ENCODE peak calls at places on chromosomes 1 and 21, in seven cellular contexts. K, D, C, J, G, I and M are unnamed samples.

GRCh38 chr1:89306273-89306672 is 33.6 kb upstream of the GBP5 start:
- DNase-seq in I (no peak), C (no peak), D (no peak), J (no peak), G (no peak), K (no peak), M (no peak)

GRCh38 chr1:218347316-218347712 is 2.2 kb downstream of the TGFB2 start:
- DNase-seq in I (peak), D (peak), G (no peak), C (no peak), J (peak), K (no peak), M (no peak)

GRCh38 chr1:67347688-67348472 is 40.2 kb downstream of the IL12RB2 start:
- DNase-seq in C (no peak), J (peak), G (peak), I (peak), K (no peak), D (peak), M (peak)

GRCh38 chr21:39060485-39061099 is 122.7 kb downstream of the PSMG1 start:
- DNase-seq in C (no peak), D (no peak), G (no peak), J (no peak), K (no peak), I (no peak), M (no peak)

GRCh38 chr1:51321924-51322280 is 8.5 kb downstream of the TTC39A start:
- DNase-seq in K (no peak), C (no peak), I (no peak), J (no peak), D (no peak), G (no peak), M (no peak)

GRCh38 chr1:16204634-16205332 is 7.7 kb downstream of the ARHGEF19 start:
- DNase-seq in G (no peak), K (peak), I (no peak), D (no peak), C (no peak), J (peak), M (peak)

GRCh38 chr1:228944241-228944741 is 209.0 kb downstream of the RHOU start:
- DNase-seq in D (no peak), G (no peak), J (no peak), I (no peak), K (no peak), C (no peak), M (no peak)

GRCh38 chr1:1966086-1966740 is 37.4 kb downstream of the CFAP74 start:
- DNase-seq in C (no peak), G (no peak), I (no peak), D (no peak), K (no peak), J (no peak), M (no peak)

GRCh38 chr1:161215079-161215478 is at the start of gene FCER1G:
- DNase-seq in D (no peak), J (no peak), I (no peak), C (no peak), K (no peak), G (no peak), M (no peak)

GRCh38 chr1:156212130-156212529 is 677 bp upstream of the PMF1 start:
- DNase-seq in J (no peak), I (no peak), D (no peak), G (no peak), K (no peak), C (no peak), M (no peak)

GRCh38 chr1:236975461-236975860 is 28.8 kb downstream of the MT1HL1 start:
- DNase-seq in J (no peak), D (no peak), K (no peak), I (no peak), C (no peak), G (no peak), M (no peak)

GRCh38 chr1:61182049-61182448 is 99.7 kb downstream of the NFIA start:
- DNase-seq in K (no peak), C (no peak), I (peak), G (no peak), J (no peak), D (peak), M (no peak)

GRCh38 chr1:29084196-29084521 is 39.5 kb downstream of the TMEM200B start:
- DNase-seq in D (no peak), G (no peak), C (no peak), K (no peak), I (no peak), J (no peak), M (no peak)

GRCh38 chr1:207115269-207115668 is 11.2 kb downstream of the C4BPA start:
- DNase-seq in I (peak), G (no peak), K (no peak), J (no peak), C (no peak), D (no peak), M (no peak)

GRCh38 chr1:85109475-85109874 is 61.2 kb upstream of the MCOLN3 start:
- DNase-seq in D (peak), J (peak), K (peak), I (peak), C (peak), G (peak), M (peak)

GRCh38 chr1:41329662-41330587 is 31.3 kb upstream of the FOXO6 start:
- DNase-seq in J (no peak), D (no peak), G (no peak), I (no peak), C (no peak), K (no peak), M (no peak)

GRCh38 chr1:87478231-87478630 is 149.6 kb downstream of the LMO4 start:
- DNase-seq in J (peak), G (no peak), I (peak), D (no peak), K (no peak), C (no peak), M (peak)

GRCh38 chr1:167083066-167083682 is 7.0 kb downstream of the GPA33 start:
- DNase-seq in I (no peak), J (no peak), C (no peak), G (no peak), D (no peak), K (no peak), M (no peak)

GRCh38 chr21:29465528-29465927 is 166.8 kb downstream of the BACH1 start:
- DNase-seq in D (no peak), I (no peak), K (no peak), J (no peak), C (no peak), G (no peak), M (no peak)

GRCh38 chr1:67261646-67262045 is 46.0 kb upstream of the IL12RB2 start:
- DNase-seq in K (no peak), G (no peak), I (no peak), J (peak), D (no peak), C (no peak), M (no peak)

GRCh38 chr1:226892534-226892895 is 22.1 kb downstream of the PSEN2 start:
- DNase-seq in G (no peak), C (no peak), D (no peak), K (no peak), J (no peak), I (no peak), M (no peak)

GRCh38 chr1:59057211-59057694 is 239.6 kb upstream of the FGGY start:
- DNase-seq in G (no peak), C (peak), D (peak), J (peak), I (peak), K (no peak), M (peak)

GRCh38 chr1:180946056-180946455 is 33.4 kb downstream of the KIAA1614 start:
- DNase-seq in K (no peak), G (no peak), I (no peak), J (no peak), D (no peak), C (no peak), M (no peak)

GRCh38 chr1:180947901-180948311 is 35.2 kb downstream of the KIAA1614 start:
- DNase-seq in K (no peak), I (no peak), J (no peak), G (no peak), D (no peak), C (no peak), M (no peak)

GRCh38 chr1:180945551-180945950 is 32.9 kb downstream of the KIAA1614 start:
- DNase-seq in C (no peak), K (no peak), I (no peak), J (no peak), G (no peak), D (no peak), M (no peak)

GRCh38 chr1:180946537-180947507 is 34.1 kb downstream of the KIAA1614 start:
- DNase-seq in C (no peak), J (peak), I (no peak), K (no peak), D (no peak), G (no peak), M (no peak)

DNA sequence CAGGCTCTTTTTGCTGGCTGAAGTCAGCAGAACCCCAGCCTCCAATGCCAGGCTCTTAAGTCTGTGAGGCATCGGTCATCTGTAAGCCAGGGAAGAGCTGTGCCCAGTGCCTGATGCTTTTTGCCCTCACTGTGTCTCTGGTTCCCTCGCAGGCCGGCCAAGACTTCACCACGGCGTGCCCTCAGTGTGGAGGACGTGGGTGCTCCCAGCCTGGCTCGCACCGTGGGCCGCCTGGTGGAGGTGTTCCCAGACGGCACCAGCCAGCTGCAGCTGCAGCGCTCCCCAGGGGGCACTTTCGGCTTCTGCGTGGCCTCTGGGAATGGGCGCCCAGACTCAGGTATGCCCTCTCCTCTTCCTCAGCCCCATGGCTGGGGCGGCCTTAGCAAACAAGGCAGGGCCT is 32.5 kb downstream of the KIAA1614 start:
- DNase-seq in J (no peak), G (no peak), I (no peak), D (no peak), K (no peak), C (no peak), M (no peak)
- TF ChIP-seq CTCF in J (no peak), G (no peak), I (no peak), D (no peak), K (no peak), C (no peak), M (no peak)

GRCh38 chr1:3898994-3899775 is 887 bp downstream of the C1orf174 start:
- DNase-seq in G (no peak), D (no peak), J (no peak), K (no peak), C (no peak), I (no peak), M (no peak)
- TF ChIP-seq CTCF in G (peak), D (no peak), J (no peak), K (no peak), C (no peak), I (peak), M (no peak)

GRCh38 chr1:26112407-26112775 is 767 bp downstream of the PDIK1L start:
- DNase-seq in C (no peak), J (no peak), D (no peak), K (peak), I (no peak), G (no peak), M (no peak)
- TF ChIP-seq CTCF in C (no peak), J (no peak), D (no peak), K (no peak), I (no peak), G (no peak), M (no peak)

DNA sequence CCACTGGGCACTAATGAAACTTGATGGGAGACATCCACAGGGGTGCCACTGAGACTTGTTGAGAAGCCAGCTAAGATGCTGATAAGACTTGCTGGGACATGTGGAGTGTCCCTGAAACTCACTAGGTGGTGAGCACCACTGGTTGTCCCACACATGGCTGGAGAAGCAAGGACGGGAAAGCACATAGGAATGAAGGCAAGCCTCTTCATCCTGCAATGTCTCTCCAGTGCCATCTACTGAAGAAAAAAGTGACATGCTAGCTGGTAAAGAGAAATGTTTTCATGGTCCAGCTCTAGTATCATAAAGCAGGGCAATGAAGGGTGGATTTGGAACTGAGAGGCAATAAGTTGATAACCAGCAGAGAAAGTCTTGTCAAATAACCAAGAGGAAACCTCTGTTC is 283.0 kb downstream of the PAPPA2 start:
- DNase-seq in G (no peak), D (no peak), K (no peak), C (no peak), J (no peak), I (peak), M (no peak)
- TF ChIP-seq CTCF in G (no peak), D (no peak), K (no peak), C (no peak), J (no peak), I (peak), M (no peak)

GRCh38 chr1:111738133-111738435 is 1.1 kb downstream of the INKA2 start:
- DNase-seq in C (no peak), G (no peak), I (no peak), J (no peak), K (no peak), D (no peak), M (no peak)

GRCh38 chr1:111739222-111739983 is at the start of gene INKA2:
- DNase-seq in K (peak), I (peak), D (peak), J (peak), G (peak), C (peak), M (peak)

GRCh38 chr1:111737216-111738132 is 1.7 kb downstream of the INKA2 start:
- DNase-seq in G (no peak), D (no peak), C (no peak), I (no peak), J (no peak), K (no peak), M (no peak)

GRCh38 chr1:111739984-111740765 is 980 bp upstream of the INKA2 start:
- DNase-seq in D (peak), I (peak), J (peak), G (peak), C (no peak), K (peak), M (peak)

DNA sequence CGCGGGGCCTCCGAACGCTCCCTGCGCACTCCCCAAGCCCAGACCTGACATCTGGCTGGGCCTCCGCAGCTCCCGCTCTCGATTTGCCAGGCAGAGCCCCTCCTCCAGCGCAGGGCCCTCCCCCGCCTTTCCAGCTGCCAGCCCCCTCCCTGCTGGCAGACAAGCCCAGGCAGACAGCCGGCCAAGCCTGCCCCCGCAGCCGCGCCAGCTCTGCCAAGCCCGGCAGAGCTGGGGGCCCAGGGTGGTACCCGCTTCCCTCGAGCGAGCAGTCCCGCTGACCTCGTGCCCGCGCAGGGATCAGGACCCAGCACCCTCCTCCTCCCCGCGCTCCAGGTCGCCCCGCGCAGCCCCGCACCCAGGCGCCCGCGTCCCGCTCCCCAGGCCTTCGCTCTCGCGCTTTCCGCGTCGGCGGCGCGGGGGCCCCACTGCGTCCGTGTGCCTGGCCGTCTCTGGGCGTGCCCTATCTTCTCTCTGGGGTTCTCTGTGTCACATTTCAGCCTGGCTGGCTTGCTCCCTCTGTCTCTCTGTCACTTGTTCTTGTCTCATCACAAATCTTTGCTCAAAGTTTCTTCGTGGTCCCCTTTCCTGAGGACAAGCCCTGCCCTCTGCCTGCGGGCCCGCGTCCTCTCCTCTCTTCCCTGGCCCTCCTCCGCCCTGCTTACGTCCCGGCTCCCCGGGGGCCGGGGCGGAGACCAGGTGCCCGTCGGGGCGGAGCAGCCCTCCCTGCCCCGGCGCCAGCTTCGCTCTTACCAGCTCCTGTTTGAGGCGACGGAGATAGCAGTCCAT is 566 bp downstream of the INKA2 start:
- DNase-seq in D (peak), K (peak), J (peak), C (no peak), I (peak), G (peak), M (peak)
- TF ChIP-seq CTCF in D (no peak), K (no peak), J (no peak), C (no peak), I (no peak), G (no peak), M (no peak)

GRCh38 chr1:92329356-92330129 is 30.7 kb downstream of the RPAP2 start:
- DNase-seq in I (no peak), D (peak), J (no peak), K (no peak), G (no peak), C (no peak), M (no peak)
- TF ChIP-seq CTCF in I (no peak), D (no peak), J (no peak), K (no peak), G (no peak), C (no peak), M (no peak)

DNA sequence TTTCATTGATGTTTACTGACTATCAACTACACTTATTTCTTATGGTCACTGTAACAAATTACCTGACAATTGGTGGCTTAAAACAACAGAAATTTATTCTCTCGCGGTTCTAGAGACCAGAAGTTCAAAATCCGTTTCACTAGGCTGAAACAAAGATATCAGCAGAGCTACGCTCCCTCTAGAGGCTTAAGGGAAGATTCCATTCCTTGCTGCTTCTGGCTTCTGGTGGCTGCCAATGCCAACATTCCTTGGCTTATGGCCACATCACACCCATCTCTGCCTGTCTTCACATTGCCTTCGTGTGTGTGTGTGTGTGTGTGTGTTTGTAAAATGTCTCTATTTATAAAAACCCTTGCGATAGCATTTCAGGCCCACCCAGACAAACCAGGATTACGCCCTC is 66.4 kb downstream of the LMX1A start:
- DNase-seq in D (no peak), I (peak), K (no peak), G (no peak), J (no peak), C (no peak), M (no peak)
- TF ChIP-seq CTCF in D (no peak), I (peak), K (no peak), G (peak), J (no peak), C (no peak), M (no peak)

GRCh38 chr1:245875581-245876263 is 631.4 kb downstream of the SMYD3 start:
- DNase-seq in K (no peak), D (no peak), C (no peak), J (no peak), I (peak), G (no peak), M (no peak)
- TF ChIP-seq CTCF in K (no peak), D (no peak), C (no peak), J (no peak), I (no peak), G (no peak), M (no peak)